ENCODE peak calls at places on chromosomes 7 and 10, in ten cellular contexts. J is iPS DF 19.7; V is HTR-8/SVneo; M is chondrocyte; X is activated T-cell treated with anti-CD3 and anti-CD28 coated beads for 1 hour; F is stimulated activated CD4-positive, alpha-beta T cell treated with anti-CD3 and anti-CD28 coated beads, Interleukin-2, amount 100 ng/mL, for 24 hours; D is ELF-1; P is SJCRH30; Y is HS-27A; W is central memory CD4-positive, alpha-beta T cell. E is an unnamed sample.

GRCh38 chr10:895324-895723 is 36.2 kb downstream of the LARP4B start:
- DNase-seq in J (no peak), V (no peak), M (no peak), X (no peak), F (no peak), D (no peak), P (no peak), Y (no peak), W (no peak), E (no peak)

GRCh38 chr10:77636286-77636966 is 1.2 kb downstream of the KCNMA1 start:
- DNase-seq in J (no peak), V (no peak), M (no peak), X (no peak), F (no peak), D (peak), P (no peak), Y (no peak), W (no peak), E (no peak)

GRCh38 chr10:74921744-74922143 is 95.3 kb downstream of the KAT6B start:
- DNase-seq in J (no peak), V (no peak), M (no peak), X (no peak), F (no peak), D (peak), P (peak), Y (no peak), W (no peak), E (no peak)

GRCh38 chr7:49775949-49776443 is 2.6 kb downstream of the VWC2 start:
- DNase-seq in J (no peak), V (no peak), M (no peak), X (no peak), F (no peak), D (peak), P (no peak), Y (no peak), W (no peak), E (no peak)

GRCh38 chr7:117018713-117019112 is 65.4 kb downstream of the ST7 start:
- DNase-seq in J (no peak), V (no peak), M (no peak), X (no peak), F (no peak), D (no peak), P (no peak), Y (no peak), W (no peak), E (no peak)

GRCh38 chr10:103416436-103417147 is 20.2 kb downstream of the PDCD11 start:
- DNase-seq in J (no peak), V (peak), M (no peak), X (peak), F (peak), D (no peak), P (peak), Y (no peak), W (peak), E (peak)

GRCh38 chr7:134448359-134449229 is 10.3 kb downstream of the AKR1B1 start:
- DNase-seq in J (no peak), V (no peak), M (no peak), X (no peak), F (no peak), D (peak), P (no peak), Y (peak), W (no peak), E (peak)

GRCh38 chr10:63384001-63384400 is 81.8 kb downstream of the JMJD1C start:
- DNase-seq in J (no peak), V (no peak), M (no peak), X (no peak), F (no peak), D (no peak), P (no peak), Y (no peak), W (no peak), E (no peak)

GRCh38 chr7:7479275-7479674 is 56.4 kb downstream of the COL28A1 start:
- DNase-seq in J (no peak), V (no peak), M (no peak), X (no peak), F (no peak), D (no peak), P (no peak), Y (no peak), W (no peak), E (no peak)

GRCh38 chr7:113880467-113881040 is 38.3 kb downstream of the PPP1R3A start:
- DNase-seq in J (no peak), V (no peak), M (no peak), X (no peak), F (no peak), D (no peak), P (peak), Y (no peak), W (no peak), E (no peak)

GRCh38 chr10:77189056-77189455 is 448.6 kb downstream of the KCNMA1 start:
- DNase-seq in J (no peak), V (no peak), M (no peak), X (no peak), F (no peak), D (no peak), P (no peak), Y (no peak), W (no peak), E (no peak)

GRCh38 chr10:17783751-17784150 is 25.4 kb upstream of the MRC1 start:
- DNase-seq in J (no peak), V (no peak), M (no peak), X (no peak), F (no peak), D (no peak), P (no peak), Y (no peak), W (no peak), E (no peak)

GRCh38 chr7:1894313-1894900 is 224.3 kb downstream of the ELFN1 start:
- DNase-seq in J (no peak), V (no peak), M (peak), X (no peak), F (no peak), D (no peak), P (no peak), Y (no peak), W (no peak), E (no peak)

GRCh38 chr10:72315611-72316385 is 38.9 kb downstream of the DNAJB12 start:
- DNase-seq in J (no peak), V (no peak), M (no peak), X (no peak), F (no peak), D (no peak), P (no peak), Y (no peak), W (no peak), E (peak)

GRCh38 chr10:33314788-33315561 is 19.5 kb downstream of the NRP1 start:
- DNase-seq in J (no peak), V (no peak), M (no peak), X (no peak), F (no peak), D (no peak), P (peak), Y (no peak), W (no peak), E (no peak)

GRCh38 chr10:60502621-60503020 is 112.9 kb upstream of the ANK3 start:
- DNase-seq in J (no peak), V (no peak), M (no peak), X (no peak), F (no peak), D (no peak), P (no peak), Y (no peak), W (no peak), E (no peak)

GRCh38 chr7:19060870-19061269 is 56.6 kb downstream of the TWIST1 start:
- DNase-seq in J (no peak), V (no peak), M (no peak), X (no peak), F (no peak), D (no peak), P (no peak), Y (no peak), W (no peak), E (peak)

GRCh38 chr7:67671006-67671405 is 674.4 kb downstream of the TYW1 start:
- DNase-seq in J (no peak), V (no peak), M (no peak), X (no peak), F (no peak), D (peak), P (no peak), Y (no peak), W (no peak), E (no peak)

GRCh38 chr10:71780161-71780560 is 6.8 kb upstream of the VSIR start:
- DNase-seq in J (no peak), V (no peak), M (peak), X (no peak), F (no peak), D (no peak), P (no peak), Y (no peak), W (no peak), E (no peak)

GRCh38 chr7:91850455-91850854 is 30.0 kb downstream of the MTERF1 start:
- DNase-seq in J (no peak), V (no peak), M (no peak), X (no peak), F (no peak), D (no peak), P (no peak), Y (peak), W (no peak), E (no peak)

GRCh38 chr7:22356855-22357310 is at the start of gene RAPGEF5:
- DNase-seq in J (no peak), V (peak), M (no peak), X (no peak), F (peak), D (no peak), P (no peak), Y (no peak), W (no peak), E (no peak)

GRCh38 chr10:101336382-101336781 is 17.6 kb upstream of the BTRC start:
- DNase-seq in J (no peak), V (no peak), M (no peak), X (no peak), F (no peak), D (no peak), P (no peak), Y (no peak), W (no peak), E (no peak)

GRCh38 chr7:102814025-102814471 is 65.2 kb downstream of the FAM185A start:
- DNase-seq in J (no peak), V (no peak), M (no peak), X (no peak), F (no peak), D (no peak), P (no peak), Y (no peak), W (no peak), E (no peak)

GRCh38 chr10:84265378-84265777 is 20.5 kb downstream of the RGR start:
- DNase-seq in J (no peak), V (no peak), M (no peak), X (no peak), F (no peak), D (no peak), P (peak), Y (no peak), W (no peak), E (no peak)

GRCh38 chr7:152148706-152149105 is 123.2 kb downstream of the GALNT11 start:
- DNase-seq in J (no peak), V (no peak), M (no peak), X (no peak), F (no peak), D (no peak), P (no peak), Y (no peak), W (no peak), E (no peak)

GRCh38 chr10:110460111-110460809 is 37.4 kb upstream of the DUSP5 start:
- DNase-seq in J (no peak), V (peak), M (no peak), X (no peak), F (peak), D (no peak), P (peak), Y (no peak), W (peak), E (no peak)

GRCh38 chr10:69232252-69232651 is 12.1 kb downstream of the HKDC1 start:
- DNase-seq in J (no peak), V (peak), M (no peak), X (no peak), F (no peak), D (peak), P (peak), Y (no peak), W (no peak), E (no peak)

GRCh38 chr7:68078311-68078710 is 1081.7 kb downstream of the TYW1 start:
- DNase-seq in J (no peak), V (no peak), M (no peak), X (no peak), F (no peak), D (no peak), P (no peak), Y (no peak), W (no peak), E (no peak)

GRCh38 chr10:30828680-30829079 is 199.1 kb upstream of the LYZL2 start:
- DNase-seq in J (no peak), V (no peak), M (no peak), X (no peak), F (no peak), D (no peak), P (no peak), Y (no peak), W (no peak), E (no peak)

GRCh38 chr10:24873281-24873683 is 79.1 kb downstream of the PRTFDC1 start:
- DNase-seq in J (no peak), V (peak), M (no peak), X (no peak), F (no peak), D (peak), P (no peak), Y (no peak), W (no peak), E (peak)

GRCh38 chr10:66349726-66350125 is 576.1 kb upstream of the LRRTM3 start:
- DNase-seq in J (no peak), V (peak), M (no peak), X (no peak), F (no peak), D (no peak), P (no peak), Y (no peak), W (no peak), E (no peak)